ENCODE peak calls at places on chromosomes 4 and X, in six cellular contexts. C is pancreas; Q is HCT116; O is CD8-positive, alpha-beta T cell; F is uterus; H is testis. G is an unnamed sample.

GRCh38 chrX:145820825-145821224 is 3.2 kb downstream of the SLITRK2 start:
- DNase-seq in C (no peak), Q (no peak), O (no peak), F (no peak), H (no peak), G (no peak)

GRCh38 chr4:135508006-135508714 is 1306.6 kb upstream of the PABPC4L start:
- DNase-seq in C (no peak), Q (peak; percentile 88), O (no peak), F (no peak), H (no peak), G (no peak)

GRCh38 chr4:148866666-148867065 is 424.5 kb upstream of the NR3C2 start:
- DNase-seq in C (no peak), Q (no peak), O (no peak), F (no peak), H (no peak), G (no peak)

GRCh38 chr4:69056921-69057562 is 39.2 kb upstream of the UGT2B7 start:
- DNase-seq in C (no peak), Q (no peak), O (no peak), F (no peak), H (no peak), G (no peak)

GRCh38 chr4:74235135-74235534 is 73.1 kb upstream of the EPGN start:
- DNase-seq in C (no peak), Q (no peak), O (no peak), F (no peak), H (no peak), G (no peak)

GRCh38 chrX:4944767-4945166 is 1231.3 kb upstream of the PRKX start:
- DNase-seq in C (no peak), Q (no peak), O (no peak), F (no peak), H (no peak), G (no peak)

GRCh38 chr4:29553842-29554241 is 1166.3 kb upstream of the PCDH7 start:
- DNase-seq in C (no peak), Q (peak; percentile 7), O (no peak), F (no peak), H (no peak), G (no peak)

GRCh38 chr4:8847331-8847730 is 24.3 kb downstream of the HMX1 start:
- DNase-seq in C (no peak), Q (no peak), O (no peak), F (no peak), H (peak; percentile 5), G (peak; percentile 37)

GRCh38 chr4:2789351-2789750 is 3.5 kb upstream of the SH3BP2 start:
- DNase-seq in C (no peak), Q (no peak), O (no peak), F (no peak), H (no peak), G (peak; percentile 33)

GRCh38 chr4:87462102-87462501 is 39.7 kb downstream of the NUDT9 start:
- DNase-seq in C (no peak), Q (no peak), O (no peak), F (no peak), H (no peak), G (no peak)

GRCh38 chr4:75542824-75543223 is 13.0 kb upstream of the ODAPH start:
- DNase-seq in C (no peak), Q (no peak), O (no peak), F (no peak), H (no peak), G (no peak)

GRCh38 chr4:69800599-69800998 is 40.2 kb upstream of the SULT1B1 start:
- DNase-seq in C (no peak), Q (no peak), O (no peak), F (no peak), H (no peak), G (no peak)

GRCh38 chr4:53734584-53735363 is 143.5 kb upstream of the LNX1 start:
- DNase-seq in C (no peak), Q (no peak), O (no peak), F (no peak), H (no peak), G (no peak)

GRCh38 chr4:75547647-75548387 is 8.0 kb upstream of the ODAPH start:
- DNase-seq in C (peak; percentile 46), Q (no peak), O (no peak), F (peak; percentile 30), H (peak; percentile 28), G (peak; percentile 70)

GRCh38 chrX:45518552-45518951 is 317.9 kb upstream of the DIPK2B start:
- DNase-seq in C (no peak), Q (no peak), O (no peak), F (no peak), H (no peak), G (no peak)

GRCh38 chr4:138242076-138242829 is at the start of gene SLC7A11:
- DNase-seq in C (peak; percentile 70), Q (peak; percentile 96), O (peak; percentile 1), F (peak; percentile 26), H (peak; percentile 48), G (no peak)

GRCh38 chrX:120015145-120016067 is 62.1 kb downstream of the RHOXF2B start:
- DNase-seq in C (peak; percentile 66), Q (no peak), O (no peak), F (no peak), H (no peak), G (no peak)

GRCh38 chr4:5711479-5712184 is 631 bp downstream of the EVC start:
- DNase-seq in C (peak; percentile 45), Q (no peak), O (no peak), F (peak; percentile 30), H (peak; percentile 61), G (no peak)

GRCh38 chr4:24741915-24742314 is 53.5 kb upstream of the SOD3 start:
- DNase-seq in C (no peak), Q (no peak), O (no peak), F (no peak), H (no peak), G (no peak)

GRCh38 chr4:153527690-153528089 is 61.5 kb downstream of the TMEM131L start:
- DNase-seq in C (no peak), Q (no peak), O (no peak), F (no peak), H (no peak), G (no peak)

GRCh38 chr4:153529646-153530045 is 63.5 kb downstream of the TMEM131L start:
- DNase-seq in C (no peak), Q (no peak), O (no peak), F (no peak), H (no peak), G (no peak)

GRCh38 chr4:153530996-153531375 is 64.8 kb downstream of the TMEM131L start:
- DNase-seq in C (no peak), Q (no peak), O (no peak), F (no peak), H (no peak), G (no peak)

GRCh38 chr4:153530284-153530995 is 64.3 kb downstream of the TMEM131L start:
- DNase-seq in C (no peak), Q (no peak), O (no peak), F (no peak), H (no peak), G (no peak)

GRCh38 chr4:153528705-153529493 is 62.7 kb downstream of the TMEM131L start:
- DNase-seq in C (no peak), Q (no peak), O (no peak), F (no peak), H (no peak), G (no peak)
- H3K4me1 ChIP-seq in C (peaks cover 32% of the 10 kb centered on the region), Q (no peaks in the 10 kb centered on the region), O (peaks cover 96% of the 10 kb centered on the region), F (peaks cover 4% of the 10 kb centered on the region), H (peaks cover 13% of the 10 kb centered on the region), G (peaks cover 57% of the 10 kb centered on the region)

GRCh38 chr4:81469774-81470455 is 1.8 kb downstream of the RASGEF1B start:
- DNase-seq in C (no peak), Q (no peak), O (no peak), F (no peak), H (no peak), G (no peak)

GRCh38 chr4:81465668-81466357 is 5.9 kb downstream of the RASGEF1B start:
- DNase-seq in C (no peak), Q (no peak), O (no peak), F (no peak), H (no peak), G (no peak)

GRCh38 chr4:81466841-81467671 is 4.7 kb downstream of the RASGEF1B start:
- DNase-seq in C (no peak), Q (peak; percentile 45), O (peak; percentile 50), F (peak; percentile 72), H (peak; percentile 89), G (peak; percentile 67)

GRCh38 chr4:81468685-81469084 is 3.0 kb downstream of the RASGEF1B start:
- DNase-seq in C (no peak), Q (no peak), O (no peak), F (no peak), H (no peak), G (no peak)

DNA sequence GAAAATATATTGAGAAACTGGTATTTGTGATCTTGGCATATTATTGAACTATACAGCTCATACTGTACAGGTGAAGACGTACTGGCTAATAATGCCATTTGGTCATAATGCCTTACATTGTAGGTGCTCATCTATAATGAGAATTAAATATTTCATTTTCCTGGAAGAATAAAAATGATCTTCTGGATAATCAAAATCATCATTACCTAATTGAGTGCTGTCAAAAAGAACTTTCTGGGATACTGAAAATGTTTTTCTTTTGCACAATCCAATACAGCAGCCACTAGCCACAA is 4.1 kb downstream of the RASGEF1B start:
- DNase-seq in C (no peak), Q (no peak), O (no peak), F (no peak), H (no peak), G (no peak)
- TF ChIP-seq CTCF in C (no peak), Q (no peak), O (peak; percentile 28), F (no peak), H (no peak), G (no peak)

DNA sequence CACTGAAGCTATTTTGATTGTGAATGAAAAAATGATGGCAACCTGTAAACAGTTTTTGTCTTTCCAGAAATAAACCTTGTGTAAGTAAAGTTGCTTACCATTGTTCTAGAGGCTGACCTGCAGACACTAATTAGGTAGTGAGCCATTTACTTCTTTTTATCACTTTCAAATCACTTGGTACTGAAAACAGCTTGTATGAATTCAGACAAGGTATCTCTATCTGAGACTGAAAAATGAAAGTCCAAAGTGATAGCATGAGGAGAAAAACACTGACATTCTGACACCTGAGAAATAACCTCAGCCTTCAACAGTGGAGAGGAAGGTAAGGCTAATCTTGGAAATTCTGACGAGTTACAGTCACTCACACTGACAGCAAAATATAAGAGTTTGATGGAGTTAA is 238.8 kb downstream of the GPC3 start:
- DNase-seq in C (no peak), Q (no peak), O (no peak), F (no peak), H (no peak), G (no peak)
- H3K4me3 ChIP-seq in C (no peak overlapping the region), Q (no peak overlapping the region), O (no peak overlapping the region), F (no peak overlapping the region), H (no peak overlapping the region), G (no peak overlapping the region)

GRCh38 chrX:111086521-111087127 is 9.4 kb upstream of the PAK3 start:
- DNase-seq in C (no peak), Q (no peak), O (no peak), F (no peak), H (no peak), G (no peak)

GRCh38 chrX:111095974-111096870 is at the start of gene PAK3:
- DNase-seq in C (peak; percentile 63), Q (no peak), O (no peak), F (peak; percentile 80), H (peak; percentile 73), G (peak; percentile 82)

GRCh38 chrX:111088628-111089027 is 7.4 kb upstream of the PAK3 start:
- DNase-seq in C (no peak), Q (no peak), O (no peak), F (no peak), H (no peak), G (no peak)

GRCh38 chrX:111090458-111090857 is 5.5 kb upstream of the PAK3 start:
- DNase-seq in C (no peak), Q (no peak), O (no peak), F (no peak), H (no peak), G (no peak)
- H3K4me1 ChIP-seq in C (peaks cover 33% of the 10 kb centered on the region), Q (no peaks in the 10 kb centered on the region), O (no peaks in the 10 kb centered on the region), F (no peaks in the 10 kb centered on the region), H (no peaks in the 10 kb centered on the region), G (no peaks in the 10 kb centered on the region)

G was measured in tibial artery.